ENCODE peak calls at places on chromosomes 13 and 19, in eight cellular contexts. V, U, M, I, Y, B, C and G are unnamed samples.

GRCh38 chr13:74056829-74057564 is 77.2 kb downstream of the KLF12 start:
- DNase-seq in V (peak; percentile 79), U (no peak), M (no peak), I (no peak), Y (no peak), B (no peak), C (peak; percentile 20), G (no peak)

GRCh38 chr13:113731192-113732175 is 27.5 kb upstream of the TMEM255B start:
- DNase-seq in V (no peak), U (no peak), M (no peak), I (no peak), Y (no peak), B (no peak), C (no peak), G (no peak)

GRCh38 chr13:25300861-25301346 is 521 bp upstream of the NUP58 start:
- DNase-seq in V (peak; percentile 24), U (peak; percentile 71), M (no peak), I (no peak), Y (no peak), B (no peak), C (peak; percentile 48), G (no peak)

GRCh38 chr13:106522112-106522511 is 13.3 kb downstream of the EFNB2 start:
- DNase-seq in V (no peak), U (no peak), M (no peak), I (no peak), Y (no peak), B (no peak), C (no peak), G (no peak)

GRCh38 chr13:32316476-32316875 is 1.2 kb downstream of the BRCA2 start:
- DNase-seq in V (no peak), U (no peak), M (no peak), I (no peak), Y (no peak), B (no peak), C (no peak), G (no peak)

GRCh38 chr19:16118489-16119033 is 6.9 kb downstream of the RAB8A start:
- DNase-seq in V (no peak), U (no peak), M (no peak), I (no peak), Y (peak; percentile 95), B (no peak), C (no peak), G (no peak)

GRCh38 chr13:22055259-22055658 is 384.4 kb downstream of the FGF9 start:
- DNase-seq in V (no peak), U (no peak), M (no peak), I (no peak), Y (no peak), B (no peak), C (peak; percentile 43), G (no peak)

GRCh38 chr19:35164418-35164817 is 9.9 kb downstream of the FXYD5 start:
- DNase-seq in V (no peak), U (peak; percentile 10), M (no peak), I (no peak), Y (no peak), B (no peak), C (no peak), G (no peak)

GRCh38 chr13:46057251-46058015 is 4.9 kb upstream of the ZC3H13 start:
- DNase-seq in V (no peak), U (no peak), M (no peak), I (peak; percentile 27), Y (no peak), B (no peak), C (no peak), G (peak; percentile 18)

GRCh38 chr13:51688937-51689336 is 104.7 kb downstream of the WDFY2 start:
- DNase-seq in V (no peak), U (no peak), M (no peak), I (no peak), Y (no peak), B (no peak), C (peak; percentile 17), G (no peak)

GRCh38 chr13:91078093-91078679 is 269.3 kb upstream of the MIR17HG start:
- DNase-seq in V (no peak), U (no peak), M (no peak), I (no peak), Y (no peak), B (peak; percentile 1), C (peak; percentile 45), G (no peak)

GRCh38 chr13:50610238-50610637 is 233.3 kb downstream of the DLEU7 start:
- DNase-seq in V (no peak), U (no peak), M (no peak), I (no peak), Y (no peak), B (no peak), C (no peak), G (no peak)

GRCh38 chr13:47175172-47175806 is 278.4 kb upstream of the HTR2A start:
- DNase-seq in V (no peak), U (no peak), M (no peak), I (peak; percentile 81), Y (peak; percentile 31), B (no peak), C (no peak), G (peak; percentile 95)

GRCh38 chr19:51564791-51565190 is 6.3 kb upstream of the ZNF175 start:
- DNase-seq in V (no peak), U (no peak), M (no peak), I (no peak), Y (peak; percentile 85), B (no peak), C (peak; percentile 66), G (no peak)

GRCh38 chr13:98293570-98294142 is 116.6 kb upstream of the RNF113B start:
- DNase-seq in V (no peak), U (no peak), M (no peak), I (no peak), Y (no peak), B (no peak), C (no peak), G (peak; percentile 76)

GRCh38 chr13:106400282-106400681 is 135.2 kb downstream of the EFNB2 start:
- DNase-seq in V (no peak), U (no peak), M (no peak), I (no peak), Y (no peak), B (no peak), C (no peak), G (no peak)

GRCh38 chr19:45403781-45404556 is 900 bp downstream of the PPP1R13L start:
- DNase-seq in V (peak; percentile 75), U (peak; percentile 73), M (peak; percentile 68), I (peak; percentile 51), Y (peak; percentile 51), B (peak; percentile 95), C (peak; percentile 95), G (no peak)

GRCh38 chr19:2039082-2039958 is 11.7 kb downstream of the MKNK2 start:
- DNase-seq in V (no peak), U (peak; percentile 68), M (no peak), I (no peak), Y (no peak), B (no peak), C (no peak), G (no peak)

GRCh38 chr13:112510002-112510780 is 77.8 kb downstream of the TUBGCP3 start:
- DNase-seq in V (no peak), U (no peak), M (peak; percentile 29), I (peak; percentile 56), Y (peak; percentile 43), B (peak; percentile 59), C (peak; percentile 95), G (peak; percentile 71)

GRCh38 chr13:27977476-27978300 is 8.6 kb upstream of the CDX2 start:
- DNase-seq in V (no peak), U (no peak), M (no peak), I (no peak), Y (no peak), B (no peak), C (peak; percentile 81), G (no peak)

GRCh38 chr13:48749144-48749543 is 95.4 kb downstream of the CYSLTR2 start:
- DNase-seq in V (no peak), U (no peak), M (no peak), I (peak; percentile 90), Y (no peak), B (no peak), C (no peak), G (peak; percentile 70)

GRCh38 chr19:35882074-35882832 is 13.9 kb downstream of the APLP1 start:
- DNase-seq in V (no peak), U (no peak), M (peak; percentile 65), I (peak; percentile 76), Y (peak; percentile 62), B (peak; percentile 91), C (peak; percentile 68), G (peak; percentile 81)

GRCh38 chr13:46523972-46524737 is 28.8 kb upstream of the LRCH1 start:
- DNase-seq in V (no peak), U (no peak), M (no peak), I (no peak), Y (no peak), B (no peak), C (no peak), G (no peak)

GRCh38 chr19:38656171-38656981 is 8.9 kb downstream of the ACTN4 start:
- DNase-seq in V (no peak), U (no peak), M (no peak), I (peak; percentile 63), Y (peak; percentile 76), B (no peak), C (no peak), G (peak; percentile 63)
- H3K27ac ChIP-seq in V (peak overlapping the region; percentile 95), U (peak overlapping the region; percentile 98), M (peak overlapping the region; percentile 98), I (peak overlapping the region; percentile 96), Y (peak overlapping the region; percentile 52), B (peak overlapping the region; percentile 87), C (peak overlapping the region; percentile 39), G (peak overlapping the region; percentile 54)

DNA sequence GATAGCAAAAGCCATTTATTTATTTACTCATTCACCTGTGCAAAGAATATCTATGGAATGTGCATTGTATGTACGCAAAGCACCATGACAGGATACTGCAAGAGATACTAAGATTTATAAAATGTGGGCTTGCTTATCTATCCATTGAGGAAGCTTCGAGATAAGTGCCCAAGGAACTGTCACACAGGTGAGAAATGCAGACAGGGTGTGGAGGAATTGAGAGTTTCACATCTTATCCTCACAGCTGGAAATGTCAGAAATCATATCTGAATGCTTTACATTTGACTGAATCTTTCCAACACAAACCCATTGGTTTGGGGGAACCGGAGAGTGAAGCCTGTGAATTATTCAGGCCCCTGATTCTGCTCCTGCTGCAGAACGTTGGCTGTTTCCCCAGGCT is 113.0 kb downstream of the SLC7A1 start:
- DNase-seq in V (no peak), U (no peak), M (no peak), I (no peak), Y (no peak), B (no peak), C (no peak), G (no peak)
- TF ChIP-seq CTCF in V (no peak), U (no peak), M (no peak), I (no peak), Y (no peak), B (no peak), C (no peak), G (no peak)

DNA sequence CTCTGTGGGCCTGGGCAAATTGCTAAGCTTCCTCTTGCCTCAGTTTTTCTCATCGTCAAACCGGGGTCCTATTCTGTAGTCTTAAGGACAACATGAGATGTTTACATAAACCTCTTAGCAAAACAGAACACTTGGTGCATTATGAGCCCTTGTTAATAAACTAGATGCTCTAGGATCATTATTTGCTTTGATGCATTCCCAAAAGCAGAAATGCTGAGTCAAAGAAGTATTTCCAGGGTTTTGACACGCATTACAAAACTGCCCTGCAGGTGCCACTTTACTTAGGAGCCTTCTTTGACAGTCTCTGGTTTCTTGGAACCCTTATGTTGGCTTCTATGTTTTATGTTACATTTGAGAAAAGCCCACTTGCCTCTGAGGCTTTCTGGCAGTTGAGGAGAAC is 12.1 kb downstream of the AKAP11 start:
- DNase-seq in V (no peak), U (no peak), M (no peak), I (no peak), Y (no peak), B (no peak), C (peak; percentile 34), G (no peak)
- H3K27ac ChIP-seq in V (no peak overlapping the region), U (no peak overlapping the region), M (no peak overlapping the region), I (no peak overlapping the region), Y (no peak overlapping the region), B (no peak overlapping the region), C (no peak overlapping the region), G (no peak overlapping the region)

GRCh38 chr19:57769345-57770131 is at the start of gene ZNF586:
- DNase-seq in V (peak; percentile 90), U (peak; percentile 93), M (peak; percentile 92), I (peak; percentile 92), Y (peak; percentile 96), B (peak; percentile 98), C (peak; percentile 99), G (peak; percentile 93)
- TF ChIP-seq CTCF in V (no peak), U (no peak), M (no peak), I (no peak), Y (no peak), B (no peak), C (no peak), G (no peak)